ENCODE peak calls at places on chromosomes 2 and 18, in four cellular contexts. M is IMR-90, G is thoracic aorta, I is cardiac fibroblast. C is an unnamed sample.

GRCh38 chr2:181953773-181954537 is 31.7 kb upstream of the PPP1R1C start:
- DNase-seq in I (peak), M (peak), G (peak), C (peak)

GRCh38 chr2:223865907-223866508 is 28.6 kb upstream of the AP1S3 start:
- DNase-seq in M (no peak), I (no peak), G (no peak), C (no peak)

GRCh38 chr2:173719471-173719870 is 245.7 kb downstream of the SP3 start:
- DNase-seq in M (no peak), G (no peak), I (no peak), C (no peak)

GRCh38 chr2:15800489-15801329 is 139.6 kb upstream of the MYCN start:
- DNase-seq in I (no peak), G (no peak), M (no peak), C (no peak)

GRCh38 chr2:172972005-172972619 is 103.5 kb upstream of the MAP3K20 start:
- DNase-seq in M (peak), G (no peak), I (peak), C (peak)

GRCh38 chr2:112121682-112122254 is 16.4 kb upstream of the FBLN7 start:
- DNase-seq in I (peak), M (peak), G (no peak), C (peak)

GRCh38 chr2:241895732-241896641 is 26.5 kb downstream of the RTP5 start:
- DNase-seq in G (no peak), M (peak), I (peak), C (no peak)

GRCh38 chr18:74457743-74458465 is 796 bp upstream of the DIPK1C start:
- DNase-seq in I (no peak), G (no peak), M (no peak), C (no peak)

GRCh38 chr2:47072728-47073191 is 82.3 kb downstream of the STPG4 start:
- DNase-seq in M (no peak), G (no peak), I (no peak), C (no peak)

GRCh38 chr2:230208576-230208975 is 11.2 kb downstream of the SP110 start:
- DNase-seq in M (no peak), I (no peak), G (no peak), C (no peak)

GRCh38 chr2:111972955-111973565 is 74.7 kb downstream of the MERTK start:
- DNase-seq in M (no peak), G (peak), I (no peak), C (no peak)

GRCh38 chr2:39679805-39680204 is 14.1 kb downstream of the TMEM178A start:
- DNase-seq in I (no peak), G (no peak), M (no peak), C (no peak)

GRCh38 chr2:130796280-130796679 is 40.4 kb upstream of the ARHGEF4 start:
- DNase-seq in I (no peak), G (no peak), M (no peak), C (no peak)

GRCh38 chr18:48036641-48037421 is 106.4 kb upstream of the SMAD2 start:
- DNase-seq in G (no peak), M (no peak), I (no peak), C (no peak)

GRCh38 chr2:232522014-232522854 is 2.0 kb downstream of the PRSS56 start:
- DNase-seq in I (peak), G (no peak), M (no peak), C (no peak)

GRCh38 chr2:190477563-190478454 is 56.7 kb downstream of the NEMP2 start:
- DNase-seq in M (peak), I (no peak), G (no peak), C (peak)

GRCh38 chr18:47247036-47247832 is 4.2 kb downstream of the SKOR2 start:
- DNase-seq in M (no peak), G (no peak), I (no peak), C (no peak)

GRCh38 chr2:212193803-212194202 is 344.8 kb downstream of the ERBB4 start:
- DNase-seq in M (no peak), I (no peak), G (no peak), C (no peak)

GRCh38 chr2:176281267-176281666 is 12.0 kb downstream of the MTX2 start:
- DNase-seq in M (peak), G (no peak), I (peak), C (peak)

GRCh38 chr2:45652090-45653050 is 895 bp downstream of the PRKCE start:
- DNase-seq in G (no peak), M (peak), I (peak), C (peak)

GRCh38 chr2:109654316-109655050 is 40.3 kb downstream of the SOWAHC start:
- DNase-seq in G (no peak), M (no peak), I (no peak), C (no peak)

GRCh38 chr2:223941579-223942277 is 3.4 kb downstream of the WDFY1 start:
- DNase-seq in I (peak), M (peak), G (no peak), C (peak)

GRCh38 chr2:28354920-28355520 is 37.6 kb upstream of the FOSL2 start:
- DNase-seq in M (no peak), I (no peak), G (no peak), C (no peak)

GRCh38 chr2:6236317-6236716 is 544.1 kb downstream of the SOX11 start:
- DNase-seq in M (no peak), I (no peak), G (no peak), C (no peak)

GRCh38 chr18:49052891-49053644 is 102.3 kb upstream of the SMAD7 start:
- DNase-seq in G (no peak), M (peak), I (peak), C (peak)

GRCh38 chr2:177161741-177162440 is 50.7 kb upstream of the HNRNPA3 start:
- DNase-seq in I (peak), G (no peak), M (peak), C (peak)

GRCh38 chr2:4763009-4763408 is 929.2 kb upstream of the SOX11 start:
- DNase-seq in M (no peak), I (no peak), G (no peak), C (peak)

GRCh38 chr2:238406998-238407285 is 19.8 kb upstream of the ASB1 start:
- DNase-seq in M (no peak), I (no peak), G (no peak), C (no peak)

GRCh38 chr2:9136997-9137819 is 69.4 kb upstream of the ASAP2 start:
- DNase-seq in M (no peak), G (no peak), I (no peak), C (no peak)

GRCh38 chr18:10374615-10375295 is 79.7 kb upstream of the APCDD1 start:
- DNase-seq in G (no peak), I (no peak), M (no peak), C (no peak)

GRCh38 chr18:23871410-23871809 is 143.1 kb upstream of the TTC39C start:
- DNase-seq in G (no peak), I (peak), M (no peak), C (no peak)

GRCh38 chr2:54486766-54487165 is 30.6 kb downstream of the SPTBN1 start:
- DNase-seq in G (no peak), I (peak), M (no peak), C (no peak)

GRCh38 chr2:174629514-174629913 is 31.9 kb upstream of the WIPF1 start:
- DNase-seq in I (no peak), M (no peak), G (no peak), C (no peak)

GRCh38 chr2:68693947-68694346 is 40.7 kb upstream of the ARHGAP25 start:
- DNase-seq in I (no peak), G (no peak), M (no peak), C (no peak)

GRCh38 chr18:48026216-48026615 is 95.8 kb upstream of the SMAD2 start:
- DNase-seq in I (no peak), M (no peak), G (no peak), C (no peak)

GRCh38 chr2:166180951-166181812 is 53.4 kb upstream of the SCN1A start:
- DNase-seq in G (no peak), M (peak), I (peak), C (peak)

GRCh38 chr2:191020742-191021381 is 6.9 kb upstream of the STAT1 start:
- DNase-seq in M (peak), G (no peak), I (peak), C (peak)

GRCh38 chr2:161428240-161428587 is 12.1 kb downstream of the TBR1 start:
- DNase-seq in G (no peak), I (no peak), M (no peak), C (no peak)

GRCh38 chr2:190858817-190859216 is 21.8 kb upstream of the GLS start:
- DNase-seq in G (no peak), I (peak), M (peak), C (peak)

GRCh38 chr2:241857572-241858121 is 1.0 kb downstream of the PDCD1 start:
- DNase-seq in G (no peak), M (no peak), I (no peak), C (no peak)

DNA sequence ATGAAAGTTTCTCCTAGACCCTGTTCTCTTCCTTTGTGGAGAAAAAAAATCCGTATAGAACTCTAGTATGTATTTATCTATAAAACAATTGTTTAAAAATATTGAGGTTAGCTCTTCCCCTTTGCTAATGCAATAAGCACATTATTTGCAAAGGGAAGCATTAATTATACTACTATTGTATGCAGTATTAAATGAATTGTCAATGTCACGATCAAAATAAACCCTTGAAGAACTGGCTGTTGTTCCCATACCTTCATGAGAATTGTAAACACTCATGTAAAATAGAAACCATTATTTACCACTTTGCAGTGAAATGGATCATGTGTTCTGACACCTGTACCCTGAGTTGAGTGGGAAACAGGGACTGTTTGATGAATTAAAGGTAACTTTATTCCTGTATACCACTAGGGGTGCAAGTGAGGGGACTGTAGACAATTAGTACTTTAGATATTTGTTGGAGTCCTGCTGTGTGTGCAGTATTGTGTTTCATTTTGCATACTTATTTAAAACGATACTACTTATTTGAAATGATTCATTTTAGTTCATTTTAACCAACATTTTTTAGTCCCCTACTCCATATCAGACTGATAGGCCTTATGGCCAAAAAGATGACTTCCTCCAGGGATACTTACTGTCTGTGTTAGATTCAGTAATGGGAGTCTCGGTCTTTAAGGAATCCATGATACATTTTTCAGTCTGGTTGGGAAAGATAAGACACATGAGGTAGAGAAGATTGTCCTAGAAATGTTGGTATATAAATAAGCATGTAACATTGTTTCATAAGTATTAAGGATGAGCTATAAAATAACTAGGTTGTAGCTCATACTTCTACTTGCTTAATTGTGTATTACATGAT is 7.9 kb downstream of the PKP4 start:
- DNase-seq in G (no peak), I (peak), M (peak), C (no peak)
- TF ChIP-seq CTCF in G (peak), I (peak), M (peak), C (peak)

GRCh38 chr2:126934803-126935202 is 36.1 kb downstream of the TEX51 start:
- DNase-seq in M (no peak), I (no peak), G (no peak), C (no peak)

GRCh38 chr2:126935774-126936173 is 37.1 kb downstream of the TEX51 start:
- DNase-seq in G (no peak), I (no peak), M (no peak), C (no peak)

GRCh38 chr2:126932529-126932928 is 33.8 kb downstream of the TEX51 start:
- DNase-seq in G (no peak), I (peak), M (no peak), C (no peak)

GRCh38 chr2:126932966-126933555 is 34.4 kb downstream of the TEX51 start:
- DNase-seq in I (no peak), M (no peak), G (no peak), C (no peak)

DNA sequence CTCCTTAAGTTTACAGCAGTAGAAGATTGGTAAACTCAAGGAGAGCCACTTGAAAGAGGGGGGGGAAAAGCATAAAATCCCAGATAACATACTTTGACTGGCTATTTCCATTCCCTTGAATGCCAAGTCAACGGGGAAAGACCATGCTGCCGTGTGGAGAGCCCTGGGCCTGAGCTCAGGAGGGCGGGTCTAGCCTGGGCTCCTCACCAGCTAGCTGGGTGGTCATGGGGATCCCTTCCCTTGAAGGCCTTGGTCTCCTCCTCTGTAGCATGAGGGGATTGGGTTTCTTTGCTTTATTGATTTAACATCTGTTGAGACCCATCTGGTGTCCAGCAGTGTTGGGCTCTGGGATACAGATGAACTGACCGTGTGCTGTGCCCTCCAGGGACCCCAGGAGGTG is 35.0 kb downstream of the TEX51 start:
- DNase-seq in I (no peak), M (no peak), G (no peak), C (no peak)
- H3K4me3 ChIP-seq in I (no peak), M (no peak), G (no peak), C (no peak)

DNA sequence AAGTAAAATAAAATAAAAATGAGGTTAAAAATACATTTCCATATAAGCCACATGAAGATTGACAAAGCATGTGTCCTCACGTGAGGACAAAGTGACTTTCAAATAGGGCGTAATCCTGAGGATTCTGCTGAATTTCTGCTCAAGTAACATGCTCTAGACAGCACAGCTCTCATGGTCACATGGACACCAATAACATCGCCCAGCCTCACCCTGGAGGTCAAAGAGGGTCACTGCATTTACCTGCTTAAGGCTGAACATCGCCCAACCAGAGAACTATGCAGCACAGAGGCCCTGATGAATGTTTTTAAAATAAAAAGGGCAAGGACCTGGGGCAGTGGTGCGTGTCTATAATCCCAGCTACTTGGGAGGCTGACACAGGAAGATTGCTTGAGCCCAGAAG is 30.2 kb downstream of the TGFBRAP1 start:
- DNase-seq in I (no peak), G (no peak), M (no peak), C (no peak)
- TF ChIP-seq CTCF in I (peak), G (no peak), M (no peak), C (no peak)

DNA sequence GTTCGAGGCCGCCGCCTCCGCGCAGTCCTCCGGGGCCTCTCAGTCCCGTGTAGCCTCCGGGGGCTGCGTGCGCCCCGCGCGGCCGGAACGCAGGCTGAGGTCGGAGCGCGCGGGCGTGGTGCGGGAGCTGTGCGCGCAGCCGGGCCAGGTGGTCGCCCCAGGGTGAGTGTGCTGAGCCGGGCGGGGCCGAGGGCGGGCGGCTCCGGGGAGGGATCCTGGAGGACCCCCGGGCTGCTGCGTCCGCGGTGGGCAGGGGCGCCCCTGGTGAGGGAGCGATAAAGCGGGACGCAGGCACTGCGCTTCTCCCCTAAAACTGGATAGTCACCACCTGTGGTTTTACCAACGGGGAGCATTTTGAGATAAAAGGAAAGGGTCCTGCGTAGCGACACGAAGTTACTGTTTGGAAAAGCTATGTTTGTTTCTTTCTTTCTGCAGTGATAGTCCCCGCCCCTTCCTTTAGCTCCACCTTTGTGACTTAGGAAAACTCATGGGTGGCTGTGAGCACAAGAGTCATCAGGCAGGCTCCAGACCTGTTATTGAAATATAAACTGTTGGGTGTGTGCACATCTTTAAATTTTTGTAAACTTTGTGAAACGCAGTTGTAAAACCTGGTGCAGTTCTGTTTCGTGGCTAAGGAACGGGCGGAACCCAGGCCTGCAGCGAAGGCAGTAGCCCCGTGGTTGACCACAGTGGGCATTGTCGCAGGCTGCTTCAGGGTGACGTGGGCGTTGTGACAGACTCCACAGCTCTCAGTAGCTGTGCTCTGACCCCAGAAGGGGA is 687 bp downstream of the CTDP1 start:
- DNase-seq in G (no peak), I (peak), M (peak), C (peak)
- H3K4me3 ChIP-seq in G (peak), I (peak), M (peak), C (peak)

GRCh38 chr2:152740743-152741328 is 22.4 kb downstream of the ARL6IP6 start:
- DNase-seq in M (peak), I (peak), G (no peak), C (peak)

GRCh38 chr2:152738438-152738837 is 20.0 kb downstream of the ARL6IP6 start:
- DNase-seq in G (no peak), I (no peak), M (no peak), C (no peak)

GRCh38 chr2:152743004-152743403 is 24.6 kb downstream of the ARL6IP6 start:
- DNase-seq in I (peak), M (no peak), G (no peak), C (no peak)
- TF ChIP-seq CTCF in I (peak), M (peak), G (peak), C (peak)

GRCh38 chr2:149037851-149038250 is 648 bp upstream of the LYPD6B start:
- DNase-seq in M (no peak), G (no peak), I (no peak), C (no peak)
- H3K4me3 ChIP-seq in M (no peak), G (no peak), I (no peak), C (no peak)

GRCh38 chr2:128601298-128602037 is 282.8 kb upstream of the HS6ST1 start:
- DNase-seq in G (no peak), I (no peak), M (no peak), C (no peak)
- TF ChIP-seq CTCF in G (no peak), I (no peak), M (no peak), C (no peak)